ENCODE peak calls at places on chromosomes 7 and 10, in four cellular contexts. One of them, this sample, is unnamed.

GRCh38 chr7:41702635-41703371 is at the start of gene INHBA:
- DNase-seq in heart right ventricle: no peak
- DNase-seq in colonic mucosa: no peak
- DNase-seq in progenitor cell of endocrine pancreas: no peak
- DNase-seq in this sample: peak

GRCh38 chr7:107563761-107564552 is at the start of the genes COG5 and DUS4L:
- DNase-seq in heart right ventricle: peak
- DNase-seq in colonic mucosa: peak
- DNase-seq in progenitor cell of endocrine pancreas: peak
- DNase-seq in this sample: peak

GRCh38 chr7:50369408-50370026 is 65.0 kb downstream of the IKZF1 start:
- DNase-seq in heart right ventricle: no peak
- DNase-seq in colonic mucosa: no peak
- DNase-seq in progenitor cell of endocrine pancreas: no peak
- DNase-seq in this sample: no peak

GRCh38 chr7:12403287-12404181 is at the start of gene VWDE:
- DNase-seq in heart right ventricle: peak
- DNase-seq in colonic mucosa: peak
- DNase-seq in progenitor cell of endocrine pancreas: peak
- DNase-seq in this sample: no peak

GRCh38 chr10:6977641-6978627 is 397.9 kb upstream of the PRKCQ start:
- DNase-seq in heart right ventricle: no peak
- DNase-seq in colonic mucosa: no peak
- DNase-seq in progenitor cell of endocrine pancreas: no peak
- DNase-seq in this sample: no peak

GRCh38 chr7:84025332-84025927 is 169.2 kb downstream of the SEMA3A start:
- DNase-seq in heart right ventricle: no peak
- DNase-seq in colonic mucosa: no peak
- DNase-seq in progenitor cell of endocrine pancreas: no peak
- DNase-seq in this sample: peak

GRCh38 chr7:88243345-88243909 is 23.6 kb upstream of the SRI start:
- DNase-seq in heart right ventricle: no peak
- DNase-seq in colonic mucosa: no peak
- DNase-seq in progenitor cell of endocrine pancreas: no peak
- DNase-seq in this sample: peak

GRCh38 chr10:78934499-78934898 is 134.3 kb upstream of the ZMIZ1 start:
- DNase-seq in heart right ventricle: no peak
- DNase-seq in colonic mucosa: no peak
- DNase-seq in progenitor cell of endocrine pancreas: no peak
- DNase-seq in this sample: peak

GRCh38 chr10:132363921-132364593 is 32.1 kb downstream of the LRRC27 start:
- DNase-seq in heart right ventricle: no peak
- DNase-seq in colonic mucosa: no peak
- DNase-seq in progenitor cell of endocrine pancreas: no peak
- DNase-seq in this sample: no peak

GRCh38 chr10:101919026-101919784 is 75.6 kb upstream of the KCNIP2 start:
- DNase-seq in heart right ventricle: no peak
- DNase-seq in colonic mucosa: no peak
- DNase-seq in progenitor cell of endocrine pancreas: no peak
- DNase-seq in this sample: no peak

GRCh38 chr7:78530351-78530750 is 731.8 kb downstream of the PHTF2 start:
- DNase-seq in heart right ventricle: no peak
- DNase-seq in colonic mucosa: no peak
- DNase-seq in progenitor cell of endocrine pancreas: no peak
- DNase-seq in this sample: peak

GRCh38 chr10:103492655-103493261 is 747 bp upstream of the NEURL1 start:
- DNase-seq in heart right ventricle: no peak
- DNase-seq in colonic mucosa: no peak
- DNase-seq in progenitor cell of endocrine pancreas: no peak
- DNase-seq in this sample: no peak

GRCh38 chr7:23972057-23972456 is 262.0 kb downstream of the STK31 start:
- DNase-seq in heart right ventricle: no peak
- DNase-seq in colonic mucosa: no peak
- DNase-seq in progenitor cell of endocrine pancreas: no peak
- DNase-seq in this sample: no peak

GRCh38 chr10:88515235-88515634 is 67.9 kb downstream of the RNLS start:
- DNase-seq in heart right ventricle: no peak
- DNase-seq in colonic mucosa: no peak
- DNase-seq in progenitor cell of endocrine pancreas: no peak
- DNase-seq in this sample: no peak

GRCh38 chr7:229184-229964 is 37.0 kb downstream of the FAM20C start:
- DNase-seq in heart right ventricle: peak
- DNase-seq in colonic mucosa: peak
- DNase-seq in progenitor cell of endocrine pancreas: no peak
- DNase-seq in this sample: peak

GRCh38 chr10:44946201-44946600 is 13.4 kb upstream of the RASSF4 start:
- DNase-seq in heart right ventricle: no peak
- DNase-seq in colonic mucosa: no peak
- DNase-seq in progenitor cell of endocrine pancreas: no peak
- DNase-seq in this sample: peak

GRCh38 chr10:43265799-43266721 is 805 bp downstream of the RASGEF1A start:
- DNase-seq in heart right ventricle: no peak
- DNase-seq in colonic mucosa: peak
- DNase-seq in progenitor cell of endocrine pancreas: peak
- DNase-seq in this sample: no peak
- TF ChIP-seq CTCF in heart right ventricle: no peak
- TF ChIP-seq CTCF in colonic mucosa: no peak
- TF ChIP-seq CTCF in progenitor cell of endocrine pancreas: peak
- TF ChIP-seq CTCF in this sample: peak

DNA sequence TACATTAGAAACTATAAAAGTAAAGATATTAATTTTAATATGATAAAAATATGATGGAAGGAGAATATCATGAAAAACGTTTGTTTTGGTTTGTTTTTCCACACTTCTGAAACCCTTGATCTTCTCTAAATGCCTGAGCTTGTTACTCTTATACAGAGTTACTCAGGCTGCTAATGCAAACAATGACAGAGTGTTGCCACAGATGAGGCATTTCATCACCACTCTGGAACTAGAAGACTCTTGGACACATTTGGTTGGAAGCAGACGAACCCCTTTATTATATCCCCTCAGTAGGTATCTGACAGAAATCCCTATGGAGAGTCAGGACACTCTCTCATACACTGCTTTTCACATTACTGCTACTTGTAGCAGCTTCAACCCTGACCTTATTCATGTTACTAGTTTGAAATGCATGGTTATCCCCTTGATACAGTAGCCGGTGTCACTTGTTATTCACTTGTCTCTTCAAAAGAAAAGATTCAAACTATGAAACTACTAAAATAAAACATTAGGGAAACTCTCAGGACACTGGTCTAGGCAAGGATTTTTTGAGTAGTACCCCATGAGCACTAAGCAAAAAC is 66.9 kb downstream of the SEMA3C start:
- DNase-seq in heart right ventricle: no peak
- DNase-seq in colonic mucosa: no peak
- DNase-seq in progenitor cell of endocrine pancreas: no peak
- DNase-seq in this sample: peak
- TF ChIP-seq CTCF in heart right ventricle: no peak
- TF ChIP-seq CTCF in colonic mucosa: no peak
- TF ChIP-seq CTCF in progenitor cell of endocrine pancreas: no peak
- TF ChIP-seq CTCF in this sample: no peak

DNA sequence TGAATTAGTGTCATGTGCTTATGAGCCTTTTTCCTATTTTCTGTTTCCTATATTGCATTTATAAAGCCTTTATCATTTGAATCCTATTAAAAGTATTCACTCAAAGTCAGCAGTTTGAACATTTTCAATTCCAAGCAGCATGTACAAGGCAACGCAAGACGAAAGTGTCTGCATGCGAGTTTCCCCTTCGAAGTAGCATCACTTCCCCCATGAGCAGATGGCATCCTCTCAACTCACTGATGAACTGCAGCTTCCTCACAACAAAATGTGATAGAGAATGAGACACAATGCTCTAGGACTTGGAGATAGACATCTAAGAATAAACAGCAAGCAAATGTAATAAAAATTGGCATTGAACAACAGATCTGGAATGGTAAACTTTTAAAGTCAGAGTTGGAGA is 270.7 kb downstream of the PRPF18 start:
- DNase-seq in heart right ventricle: no peak
- DNase-seq in colonic mucosa: no peak
- DNase-seq in progenitor cell of endocrine pancreas: no peak
- DNase-seq in this sample: no peak
- TF ChIP-seq CTCF in heart right ventricle: no peak
- TF ChIP-seq CTCF in colonic mucosa: no peak
- TF ChIP-seq CTCF in progenitor cell of endocrine pancreas: no peak
- TF ChIP-seq CTCF in this sample: no peak

GRCh38 chr7:125618516-125618915 is 688.9 kb upstream of the POT1 start:
- DNase-seq in heart right ventricle: no peak
- DNase-seq in colonic mucosa: no peak
- DNase-seq in progenitor cell of endocrine pancreas: no peak
- DNase-seq in this sample: no peak
- TF ChIP-seq CTCF in heart right ventricle: no peak
- TF ChIP-seq CTCF in colonic mucosa: no peak
- TF ChIP-seq CTCF in progenitor cell of endocrine pancreas: no peak
- TF ChIP-seq CTCF in this sample: no peak